ENCODE peak calls at places on chromosomes 5 and 9, in nine cellular contexts. One of them, this sample, is unnamed.

GRCh38 chr5:55509768-55510522 is 24.8 kb downstream of the PLPP1 start:
- DNase-seq in stimulated activated CD8-positive, alpha-beta memory T cell treated with anti-CD3 and anti-CD28 coated beads, Interleukin-4, amount 100 ng/mL, for 1 hour: no peak
- DNase-seq in HT-29: peak
- DNase-seq in hepatic stellate cell: no peak
- DNase-seq in RCC 7860: no peak
- DNase-seq in endothelial cell of umbilical vein: peak
- DNase-seq in activated T-helper 9 cell treated with anti-CD3 and anti-CD28 coated beads, Interleukin-2, amount 50 U/mL, for 16 hours: no peak
- DNase-seq in MCF 10A: peak
- DNase-seq in lower lobe of right lung: no peak
- DNase-seq in this sample: no peak

GRCh38 chr5:14250094-14250777 is 107.1 kb downstream of the TRIO start:
- DNase-seq in RCC 7860: peak
- DNase-seq in stimulated activated CD8-positive, alpha-beta memory T cell treated with anti-CD3 and anti-CD28 coated beads, Interleukin-4, amount 100 ng/mL, for 1 hour: no peak
- DNase-seq in activated T-helper 9 cell treated with anti-CD3 and anti-CD28 coated beads, Interleukin-2, amount 50 U/mL, for 16 hours: no peak
- DNase-seq in MCF 10A: no peak
- DNase-seq in endothelial cell of umbilical vein: no peak
- DNase-seq in lower lobe of right lung: peak
- DNase-seq in HT-29: peak
- DNase-seq in hepatic stellate cell: no peak
- DNase-seq in this sample: no peak

GRCh38 chr5:134073404-134073803 is 41.1 kb upstream of the TCF7 start:
- DNase-seq in MCF 10A: no peak
- DNase-seq in RCC 7860: no peak
- DNase-seq in lower lobe of right lung: no peak
- DNase-seq in stimulated activated CD8-positive, alpha-beta memory T cell treated with anti-CD3 and anti-CD28 coated beads, Interleukin-4, amount 100 ng/mL, for 1 hour: no peak
- DNase-seq in HT-29: no peak
- DNase-seq in hepatic stellate cell: peak
- DNase-seq in activated T-helper 9 cell treated with anti-CD3 and anti-CD28 coated beads, Interleukin-2, amount 50 U/mL, for 16 hours: no peak
- DNase-seq in endothelial cell of umbilical vein: no peak
- DNase-seq in this sample: peak

GRCh38 chr5:56685503-56686217 is 129.7 kb upstream of the MAP3K1 start:
- DNase-seq in endothelial cell of umbilical vein: no peak
- DNase-seq in HT-29: no peak
- DNase-seq in hepatic stellate cell: no peak
- DNase-seq in RCC 7860: no peak
- DNase-seq in MCF 10A: no peak
- DNase-seq in lower lobe of right lung: no peak
- DNase-seq in stimulated activated CD8-positive, alpha-beta memory T cell treated with anti-CD3 and anti-CD28 coated beads, Interleukin-4, amount 100 ng/mL, for 1 hour: no peak
- DNase-seq in activated T-helper 9 cell treated with anti-CD3 and anti-CD28 coated beads, Interleukin-2, amount 50 U/mL, for 16 hours: no peak
- DNase-seq in this sample: no peak

GRCh38 chr5:127871448-127872153 is 168.4 kb downstream of the CCDC192 start:
- DNase-seq in stimulated activated CD8-positive, alpha-beta memory T cell treated with anti-CD3 and anti-CD28 coated beads, Interleukin-4, amount 100 ng/mL, for 1 hour: no peak
- DNase-seq in HT-29: no peak
- DNase-seq in endothelial cell of umbilical vein: peak
- DNase-seq in activated T-helper 9 cell treated with anti-CD3 and anti-CD28 coated beads, Interleukin-2, amount 50 U/mL, for 16 hours: no peak
- DNase-seq in hepatic stellate cell: no peak
- DNase-seq in lower lobe of right lung: no peak
- DNase-seq in MCF 10A: peak
- DNase-seq in RCC 7860: no peak
- DNase-seq in this sample: peak

GRCh38 chr9:36575411-36575882 is 2.8 kb downstream of the MELK start:
- DNase-seq in stimulated activated CD8-positive, alpha-beta memory T cell treated with anti-CD3 and anti-CD28 coated beads, Interleukin-4, amount 100 ng/mL, for 1 hour: no peak
- DNase-seq in MCF 10A: peak
- DNase-seq in RCC 7860: peak
- DNase-seq in activated T-helper 9 cell treated with anti-CD3 and anti-CD28 coated beads, Interleukin-2, amount 50 U/mL, for 16 hours: no peak
- DNase-seq in hepatic stellate cell: peak
- DNase-seq in endothelial cell of umbilical vein: peak
- DNase-seq in lower lobe of right lung: no peak
- DNase-seq in HT-29: no peak
- DNase-seq in this sample: no peak

GRCh38 chr9:111662851-111663823 is 1.7 kb downstream of the GNG10 start:
- DNase-seq in RCC 7860: no peak
- DNase-seq in lower lobe of right lung: no peak
- DNase-seq in hepatic stellate cell: no peak
- DNase-seq in stimulated activated CD8-positive, alpha-beta memory T cell treated with anti-CD3 and anti-CD28 coated beads, Interleukin-4, amount 100 ng/mL, for 1 hour: no peak
- DNase-seq in endothelial cell of umbilical vein: no peak
- DNase-seq in MCF 10A: peak
- DNase-seq in HT-29: no peak
- DNase-seq in activated T-helper 9 cell treated with anti-CD3 and anti-CD28 coated beads, Interleukin-2, amount 50 U/mL, for 16 hours: no peak
- DNase-seq in this sample: no peak

GRCh38 chr9:92538541-92538940 is 2.8 kb upstream of the ECM2 start:
- DNase-seq in HT-29: no peak
- DNase-seq in hepatic stellate cell: peak
- DNase-seq in RCC 7860: no peak
- DNase-seq in lower lobe of right lung: no peak
- DNase-seq in stimulated activated CD8-positive, alpha-beta memory T cell treated with anti-CD3 and anti-CD28 coated beads, Interleukin-4, amount 100 ng/mL, for 1 hour: no peak
- DNase-seq in endothelial cell of umbilical vein: no peak
- DNase-seq in activated T-helper 9 cell treated with anti-CD3 and anti-CD28 coated beads, Interleukin-2, amount 50 U/mL, for 16 hours: no peak
- DNase-seq in MCF 10A: no peak
- DNase-seq in this sample: no peak

GRCh38 chr5:147408980-147409379 is 100.9 kb downstream of the DPYSL3 start:
- DNase-seq in MCF 10A: no peak
- DNase-seq in hepatic stellate cell: no peak
- DNase-seq in lower lobe of right lung: no peak
- DNase-seq in endothelial cell of umbilical vein: no peak
- DNase-seq in activated T-helper 9 cell treated with anti-CD3 and anti-CD28 coated beads, Interleukin-2, amount 50 U/mL, for 16 hours: no peak
- DNase-seq in RCC 7860: no peak
- DNase-seq in stimulated activated CD8-positive, alpha-beta memory T cell treated with anti-CD3 and anti-CD28 coated beads, Interleukin-4, amount 100 ng/mL, for 1 hour: no peak
- DNase-seq in HT-29: no peak
- DNase-seq in this sample: no peak

GRCh38 chr5:180296778-180297177 is 4.9 kb upstream of the MAPK9 start:
- DNase-seq in MCF 10A: no peak
- DNase-seq in lower lobe of right lung: no peak
- DNase-seq in hepatic stellate cell: no peak
- DNase-seq in endothelial cell of umbilical vein: no peak
- DNase-seq in RCC 7860: no peak
- DNase-seq in activated T-helper 9 cell treated with anti-CD3 and anti-CD28 coated beads, Interleukin-2, amount 50 U/mL, for 16 hours: no peak
- DNase-seq in stimulated activated CD8-positive, alpha-beta memory T cell treated with anti-CD3 and anti-CD28 coated beads, Interleukin-4, amount 100 ng/mL, for 1 hour: no peak
- DNase-seq in HT-29: no peak
- DNase-seq in this sample: no peak

GRCh38 chr9:25964239-25964638 is 286.0 kb upstream of the TUSC1 start:
- DNase-seq in stimulated activated CD8-positive, alpha-beta memory T cell treated with anti-CD3 and anti-CD28 coated beads, Interleukin-4, amount 100 ng/mL, for 1 hour: no peak
- DNase-seq in RCC 7860: peak
- DNase-seq in HT-29: peak
- DNase-seq in lower lobe of right lung: no peak
- DNase-seq in hepatic stellate cell: peak
- DNase-seq in activated T-helper 9 cell treated with anti-CD3 and anti-CD28 coated beads, Interleukin-2, amount 50 U/mL, for 16 hours: no peak
- DNase-seq in endothelial cell of umbilical vein: peak
- DNase-seq in MCF 10A: peak
- DNase-seq in this sample: peak

GRCh38 chr5:1312993-1313833 is 18.3 kb upstream of the TERT start:
- DNase-seq in RCC 7860: no peak
- DNase-seq in MCF 10A: peak
- DNase-seq in hepatic stellate cell: no peak
- DNase-seq in activated T-helper 9 cell treated with anti-CD3 and anti-CD28 coated beads, Interleukin-2, amount 50 U/mL, for 16 hours: no peak
- DNase-seq in lower lobe of right lung: peak
- DNase-seq in stimulated activated CD8-positive, alpha-beta memory T cell treated with anti-CD3 and anti-CD28 coated beads, Interleukin-4, amount 100 ng/mL, for 1 hour: no peak
- DNase-seq in endothelial cell of umbilical vein: no peak
- DNase-seq in HT-29: no peak
- DNase-seq in this sample: no peak

GRCh38 chr5:139654464-139654863 is 6.3 kb downstream of the CXXC5 start:
- DNase-seq in RCC 7860: no peak
- DNase-seq in lower lobe of right lung: no peak
- DNase-seq in endothelial cell of umbilical vein: no peak
- DNase-seq in stimulated activated CD8-positive, alpha-beta memory T cell treated with anti-CD3 and anti-CD28 coated beads, Interleukin-4, amount 100 ng/mL, for 1 hour: no peak
- DNase-seq in hepatic stellate cell: no peak
- DNase-seq in HT-29: no peak
- DNase-seq in MCF 10A: no peak
- DNase-seq in activated T-helper 9 cell treated with anti-CD3 and anti-CD28 coated beads, Interleukin-2, amount 50 U/mL, for 16 hours: no peak
- DNase-seq in this sample: no peak

GRCh38 chr9:33687779-33688178 is 107.6 kb upstream of the PRSS3 start:
- DNase-seq in endothelial cell of umbilical vein: no peak
- DNase-seq in activated T-helper 9 cell treated with anti-CD3 and anti-CD28 coated beads, Interleukin-2, amount 50 U/mL, for 16 hours: no peak
- DNase-seq in RCC 7860: no peak
- DNase-seq in HT-29: peak
- DNase-seq in stimulated activated CD8-positive, alpha-beta memory T cell treated with anti-CD3 and anti-CD28 coated beads, Interleukin-4, amount 100 ng/mL, for 1 hour: no peak
- DNase-seq in hepatic stellate cell: no peak
- DNase-seq in MCF 10A: peak
- DNase-seq in lower lobe of right lung: no peak
- DNase-seq in this sample: peak

GRCh38 chr9:131318211-131318610 is 28.7 kb downstream of the PLPP7 start:
- DNase-seq in lower lobe of right lung: peak
- DNase-seq in stimulated activated CD8-positive, alpha-beta memory T cell treated with anti-CD3 and anti-CD28 coated beads, Interleukin-4, amount 100 ng/mL, for 1 hour: no peak
- DNase-seq in MCF 10A: no peak
- DNase-seq in RCC 7860: no peak
- DNase-seq in endothelial cell of umbilical vein: no peak
- DNase-seq in HT-29: no peak
- DNase-seq in hepatic stellate cell: no peak
- DNase-seq in activated T-helper 9 cell treated with anti-CD3 and anti-CD28 coated beads, Interleukin-2, amount 50 U/mL, for 16 hours: no peak
- DNase-seq in this sample: no peak

GRCh38 chr9:14361074-14361473 is 47.1 kb upstream of the NFIB start:
- DNase-seq in activated T-helper 9 cell treated with anti-CD3 and anti-CD28 coated beads, Interleukin-2, amount 50 U/mL, for 16 hours: no peak
- DNase-seq in MCF 10A: no peak
- DNase-seq in endothelial cell of umbilical vein: no peak
- DNase-seq in lower lobe of right lung: no peak
- DNase-seq in stimulated activated CD8-positive, alpha-beta memory T cell treated with anti-CD3 and anti-CD28 coated beads, Interleukin-4, amount 100 ng/mL, for 1 hour: no peak
- DNase-seq in hepatic stellate cell: no peak
- DNase-seq in RCC 7860: no peak
- DNase-seq in HT-29: no peak
- DNase-seq in this sample: no peak

This sample was measured in COLO829.